ENCODE peak calls at places on chromosome 13, in five cellular contexts. I, D, E, X and N are unnamed samples.

GRCh38 chr13:34748078-34748477 is 194.0 kb upstream of the NBEA start:
- DNase-seq in I (peak), D (peak), E (no peak), X (peak), N (no peak)

GRCh38 chr13:91181892-91182291 is 165.6 kb upstream of the MIR17HG start:
- DNase-seq in I (no peak), D (no peak), E (no peak), X (no peak), N (no peak)

GRCh38 chr13:77896536-77896935 is 22.1 kb downstream of the EDNRB start:
- DNase-seq in I (no peak), D (no peak), E (no peak), X (peak), N (no peak)

GRCh38 chr13:99572921-99573320 is 71.6 kb downstream of the TM9SF2 start:
- DNase-seq in I (no peak), D (no peak), E (no peak), X (peak), N (peak)

GRCh38 chr13:41549491-41549890 is 92.1 kb downstream of the RGCC start:
- DNase-seq in I (no peak), D (no peak), E (no peak), X (no peak), N (no peak)

GRCh38 chr13:28099396-28100148 is 804 bp downstream of the FLT3 start:
- DNase-seq in I (no peak), D (no peak), E (no peak), X (no peak), N (no peak)

GRCh38 chr13:93865235-93865634 is 614.2 kb downstream of the DCT start:
- DNase-seq in I (no peak), D (no peak), E (no peak), X (no peak), N (no peak)

GRCh38 chr13:85828094-85828684 is 29.0 kb upstream of the SLITRK6 start:
- DNase-seq in I (peak), D (no peak), E (no peak), X (peak), N (no peak)

GRCh38 chr13:29595380-29596063 is at the start of gene SLC7A1:
- DNase-seq in I (peak), D (peak), E (peak), X (peak), N (peak)

GRCh38 chr13:46355906-46356305 is 31.1 kb downstream of the RUBCNL start:
- DNase-seq in I (no peak), D (no peak), E (no peak), X (no peak), N (peak)

GRCh38 chr13:77001963-77002587 is 10.2 kb downstream of the CLN5 start:
- DNase-seq in I (no peak), D (no peak), E (no peak), X (no peak), N (no peak)

GRCh38 chr13:99686944-99687382 is 185.7 kb downstream of the TM9SF2 start:
- DNase-seq in I (no peak), D (no peak), E (no peak), X (no peak), N (no peak)

GRCh38 chr13:101706651-101707050 is 254.2 kb downstream of the ITGBL1 start:
- DNase-seq in I (peak), D (no peak), E (no peak), X (peak), N (peak)

GRCh38 chr13:42553098-42554046 is 20.6 kb upstream of the TNFSF11 start:
- DNase-seq in I (peak), D (no peak), E (no peak), X (peak), N (no peak)

GRCh38 chr13:73717632-73718031 is 416.6 kb downstream of the KLF12 start:
- DNase-seq in I (peak), D (no peak), E (peak), X (peak), N (peak)